ENCODE peak calls at places on chromosome 1, in ten cellular contexts. I is hepatic stellate cell, S is AG10803, F is T-cell, D is left ventricle myocardium superior, M is heart left ventricle, P is fibroblast of lung, U is upper lobe of right lung, K is amniotic epithelial cell, R is Daoy. B is an unnamed sample.

GRCh38 chr1:197737916-197738315 is 37.4 kb downstream of the DENND1B start:
- DNase-seq in I (no peak), S (no peak), F (no peak), D (no peak), M (no peak), P (no peak), U (no peak), K (no peak), R (no peak), B (no peak)

GRCh38 chr1:8987881-8988617 is 38.2 kb downstream of the SLC2A7 start:
- DNase-seq in I (peak; percentile 64), S (peak; percentile 42), F (peak; percentile 67), D (peak; percentile 78), M (no peak), P (peak; percentile 21), U (peak; percentile 74), K (peak; percentile 21), R (peak; percentile 61), B (peak; percentile 47)

GRCh38 chr1:55867444-55867843 is 652.3 kb upstream of the USP24 start:
- DNase-seq in I (no peak), S (no peak), F (no peak), D (no peak), M (no peak), P (no peak), U (no peak), K (no peak), R (no peak), B (peak; percentile 53)

GRCh38 chr1:202282596-202283283 is 59.0 kb downstream of the UBE2T start:
- DNase-seq in I (no peak), S (peak; percentile 29), F (no peak), D (no peak), M (no peak), P (peak; percentile 16), U (no peak), K (peak; percentile 29), R (no peak), B (no peak)

GRCh38 chr1:224070521-224070920 is 43.4 kb upstream of the FBXO28 start:
- DNase-seq in I (no peak), S (no peak), F (no peak), D (no peak), M (no peak), P (no peak), U (no peak), K (no peak), R (no peak), B (no peak)

GRCh38 chr1:221308534-221309511 is 429.6 kb downstream of the HLX start:
- DNase-seq in I (no peak), S (peak; percentile 19), F (no peak), D (no peak), M (no peak), P (peak; percentile 39), U (no peak), K (no peak), R (no peak), B (no peak)

GRCh38 chr1:119112791-119113190 is 27.7 kb downstream of the WARS2 start:
- DNase-seq in I (no peak), S (no peak), F (no peak), D (no peak), M (no peak), P (no peak), U (no peak), K (no peak), R (no peak), B (peak; percentile 21)

GRCh38 chr1:246583448-246584185 is 17.4 kb downstream of the CNST start:
- DNase-seq in I (no peak), S (peak; percentile 87), F (no peak), D (no peak), M (no peak), P (no peak), U (no peak), K (peak; percentile 90), R (no peak), B (peak; percentile 77)

GRCh38 chr1:210754931-210755670 is 378.8 kb downstream of the KCNH1 start:
- DNase-seq in I (no peak), S (peak; percentile 5), F (no peak), D (no peak), M (no peak), P (peak; percentile 45), U (no peak), K (peak; percentile 17), R (peak; percentile 19), B (no peak)

GRCh38 chr1:29505537-29506220 is 269.4 kb downstream of the PTPRU start:
- DNase-seq in I (no peak), S (no peak), F (no peak), D (no peak), M (no peak), P (no peak), U (no peak), K (no peak), R (no peak), B (no peak)

GRCh38 chr1:159960721-159961381 is 6.8 kb upstream of the SLAMF9 start:
- DNase-seq in I (peak; percentile 41), S (peak; percentile 95), F (no peak), D (peak; percentile 50), M (no peak), P (peak; percentile 87), U (no peak), K (peak; percentile 91), R (peak; percentile 27), B (peak; percentile 97)

GRCh38 chr1:208013210-208013609 is 102.3 kb upstream of the CD34 start:
- DNase-seq in I (no peak), S (no peak), F (no peak), D (no peak), M (no peak), P (no peak), U (no peak), K (no peak), R (no peak), B (no peak)

GRCh38 chr1:208219659-208220282 is 24.4 kb downstream of the PLXNA2 start:
- DNase-seq in I (peak; percentile 70), S (peak; percentile 75), F (no peak), D (peak; percentile 74), M (peak; percentile 79), P (peak; percentile 84), U (peak; percentile 79), K (peak; percentile 81), R (peak; percentile 92), B (peak; percentile 58)

GRCh38 chr1:214833357-214833756 is 230.4 kb downstream of the CENPF start:
- DNase-seq in I (peak; percentile 21), S (peak; percentile 91), F (no peak), D (no peak), M (no peak), P (peak; percentile 86), U (no peak), K (peak; percentile 76), R (no peak), B (peak; percentile 79)

GRCh38 chr1:114025609-114026401 is 46.5 kb downstream of the OLFML3 start:
- DNase-seq in I (no peak), S (no peak), F (no peak), D (no peak), M (no peak), P (peak; percentile 59), U (no peak), K (peak; percentile 89), R (peak; percentile 66), B (peak; percentile 73)

GRCh38 chr1:151982300-151983005 is 11.2 kb downstream of the S100A10 start:
- DNase-seq in I (no peak), S (no peak), F (no peak), D (no peak), M (no peak), P (no peak), U (no peak), K (no peak), R (no peak), B (no peak)

GRCh38 chr1:246104927-246105326 is 402.2 kb downstream of the SMYD3 start:
- DNase-seq in I (no peak), S (no peak), F (no peak), D (no peak), M (no peak), P (peak; percentile 11), U (no peak), K (no peak), R (no peak), B (no peak)

GRCh38 chr1:229344937-229345684 is 2.3 kb upstream of the CCSAP start:
- DNase-seq in I (peak; percentile 17), S (peak; percentile 47), F (no peak), D (no peak), M (no peak), P (peak; percentile 21), U (no peak), K (peak; percentile 80), R (no peak), B (no peak)

GRCh38 chr1:95396557-95396956 is 162.5 kb downstream of the RWDD3 start:
- DNase-seq in I (no peak), S (no peak), F (no peak), D (no peak), M (no peak), P (no peak), U (no peak), K (no peak), R (no peak), B (no peak)

GRCh38 chr1:2279210-2279639 is 51.1 kb downstream of the SKI start:
- DNase-seq in I (peak; percentile 89), S (peak; percentile 94), F (no peak), D (peak; percentile 76), M (peak; percentile 79), P (peak; percentile 98), U (peak; percentile 81), K (peak; percentile 93), R (peak; percentile 37), B (peak; percentile 82)

GRCh38 chr1:16078925-16079656 is 5.6 kb upstream of the FAM131C start:
- DNase-seq in I (peak; percentile 84), S (peak; percentile 59), F (peak; percentile 75), D (peak; percentile 86), M (peak; percentile 83), P (peak; percentile 56), U (peak; percentile 87), K (peak; percentile 56), R (peak; percentile 86), B (peak; percentile 63)

GRCh38 chr1:98924971-98925370 is 79.7 kb downstream of the PLPPR5 start:
- DNase-seq in I (no peak), S (no peak), F (no peak), D (no peak), M (no peak), P (no peak), U (no peak), K (no peak), R (no peak), B (no peak)

GRCh38 chr1:207029991-207030521 is 2.5 kb downstream of the C1orf116 start:
- DNase-seq in I (no peak), S (no peak), F (no peak), D (no peak), M (no peak), P (no peak), U (no peak), K (no peak), R (no peak), B (no peak)

GRCh38 chr1:183243190-183244065 is 57.4 kb downstream of the LAMC2 start:
- DNase-seq in I (no peak), S (peak; percentile 87), F (no peak), D (peak; percentile 76), M (no peak), P (no peak), U (no peak), K (peak; percentile 65), R (no peak), B (peak; percentile 86)

GRCh38 chr1:171935664-171936063 is 94.4 kb downstream of the DNM3 start:
- DNase-seq in I (no peak), S (no peak), F (no peak), D (no peak), M (no peak), P (no peak), U (no peak), K (no peak), R (no peak), B (peak; percentile 9)

GRCh38 chr1:226133504-226134123 is 52.9 kb downstream of the ACBD3 start:
- DNase-seq in I (no peak), S (no peak), F (no peak), D (no peak), M (no peak), P (no peak), U (no peak), K (no peak), R (no peak), B (no peak)

GRCh38 chr1:244099258-244099930 is 48.3 kb downstream of the ZBTB18 start:
- DNase-seq in I (no peak), S (no peak), F (no peak), D (no peak), M (no peak), P (no peak), U (no peak), K (no peak), R (no peak), B (no peak)

GRCh38 chr1:203422116-203422515 is 53.5 kb upstream of the PRELP start:
- DNase-seq in I (no peak), S (no peak), F (no peak), D (no peak), M (no peak), P (no peak), U (no peak), K (no peak), R (no peak), B (no peak)